ENCODE peak calls at places on chromosome 18, in seven cellular contexts. S, N, V, E, U, A and Y are unnamed samples.
A peak's percentile ranks its signal among the peaks of the same experiment; 100 is the strongest.

GRCh38 chr18:12543697-12544096 is 114.2 kb downstream of the SPIRE1 start:
- DNase-seq in A (no peak), S (no peak), E (no peak), U (no peak), V (no peak), N (peak; percentile 74), Y (peak; percentile 60)

GRCh38 chr18:43671431-43671830 is 394.1 kb upstream of the SYT4 start:
- DNase-seq in S (no peak), V (no peak), U (no peak), E (no peak), N (no peak), A (no peak), Y (no peak)

GRCh38 chr18:46070683-46071614 is 1.1 kb downstream of the PSTPIP2 start:
- DNase-seq in E (no peak), V (no peak), S (peak; percentile 25), N (no peak), A (no peak), U (peak; percentile 13), Y (no peak)

GRCh38 chr18:12346240-12346565 is 30.8 kb downstream of the AFG3L2 start:
- DNase-seq in S (no peak), U (no peak), N (no peak), E (no peak), A (no peak), V (no peak), Y (no peak)

GRCh38 chr18:48616484-48617255 is 77.8 kb downstream of the CTIF start:
- DNase-seq in E (no peak), A (no peak), U (no peak), N (no peak), S (no peak), V (no peak), Y (no peak)

GRCh38 chr18:42290318-42291307 is 335.6 kb downstream of the PIK3C3 start:
- DNase-seq in A (no peak), V (no peak), N (no peak), E (no peak), U (no peak), S (no peak), Y (no peak)

GRCh38 chr18:30763913-30764350 is 278.6 kb downstream of the DSC3 start:
- DNase-seq in E (no peak), A (no peak), S (no peak), U (no peak), N (no peak), V (no peak), Y (no peak)

GRCh38 chr18:6434987-6435709 is 20.4 kb upstream of the L3MBTL4 start:
- DNase-seq in U (no peak), A (no peak), S (peak; percentile 80), E (no peak), N (no peak), V (no peak), Y (no peak)

GRCh38 chr18:56291229-56291796 is 347.1 kb downstream of the TXNL1 start:
- DNase-seq in S (no peak), U (no peak), N (no peak), V (no peak), E (no peak), A (no peak), Y (no peak)

GRCh38 chr18:39854291-39854690 is 2100.7 kb upstream of the PIK3C3 start:
- DNase-seq in U (no peak), S (no peak), E (no peak), A (no peak), N (no peak), V (no peak), Y (no peak)

GRCh38 chr18:74540689-74541421 is 6.6 kb downstream of the CNDP1 start:
- DNase-seq in A (no peak), N (no peak), E (no peak), U (no peak), S (no peak), V (no peak), Y (no peak)

GRCh38 chr18:59612461-59612860 is 84.8 kb downstream of the CCBE1 start:
- DNase-seq in V (no peak), S (no peak), A (no peak), E (no peak), N (peak; percentile 59), U (no peak), Y (peak; percentile 91)

GRCh38 chr18:6920099-6920955 is 190.8 kb downstream of the ARHGAP28 start:
- DNase-seq in N (peak; percentile 73), V (peak; percentile 13), A (peak; percentile 14), U (peak; percentile 80), E (no peak), S (peak; percentile 67), Y (peak; percentile 39)